ENCODE peak calls at places on chromosomes 2 and 18, in four cellular contexts. Y, S, W and B are unnamed samples.

GRCh38 chr18:57434536-57435494 is at the start of gene ONECUT2:
- DNase-seq in Y (peak; percentile 93), S (peak; percentile 99), W (no peak), B (peak; percentile 85)

GRCh38 chr2:238487134-238487533 is 60.4 kb downstream of the ASB1 start:
- DNase-seq in Y (no peak), S (no peak), W (no peak), B (no peak)

GRCh38 chr2:75360945-75361344 is 161.6 kb upstream of the TACR1 start:
- DNase-seq in Y (no peak), S (no peak), W (no peak), B (no peak)

GRCh38 chr2:112996635-112997034 is 8.6 kb upstream of the IL36A start:
- DNase-seq in Y (no peak), S (no peak), W (no peak), B (no peak)

GRCh38 chr2:239275037-239275685 is 125.7 kb downstream of the HDAC4 start:
- DNase-seq in Y (peak; percentile 57), S (peak; percentile 90), W (no peak), B (no peak)

GRCh38 chr2:45178854-45179253 is 169.6 kb upstream of the SIX2 start:
- DNase-seq in Y (no peak), S (no peak), W (no peak), B (no peak)

GRCh38 chr2:170146784-170147183 is 31.2 kb upstream of the MYO3B start:
- DNase-seq in Y (no peak), S (no peak), W (no peak), B (no peak)

GRCh38 chr18:59662008-59662701 is 35.1 kb downstream of the CCBE1 start:
- DNase-seq in Y (no peak), S (no peak), W (no peak), B (no peak)

GRCh38 chr18:3511980-3512379 is 62.0 kb downstream of the TGIF1 start:
- DNase-seq in Y (no peak), S (peak; percentile 40), W (no peak), B (no peak)

GRCh38 chr18:28834889-28835288 is 658.0 kb upstream of the CDH2 start:
- DNase-seq in Y (no peak), S (no peak), W (no peak), B (no peak)

GRCh38 chr2:131033786-131034121 is 59.5 kb downstream of the FAM168B start:
- DNase-seq in Y (no peak), S (no peak), W (no peak), B (no peak)

GRCh38 chr2:131036269-131036668 is 57.0 kb downstream of the FAM168B start:
- DNase-seq in Y (no peak), S (no peak), W (no peak), B (no peak)

GRCh38 chr2:131035826-131036231 is 57.4 kb downstream of the FAM168B start:
- DNase-seq in Y (no peak), S (peak; percentile 49), W (no peak), B (no peak)

GRCh38 chr2:131035112-131035825 is 58.0 kb downstream of the FAM168B start:
- DNase-seq in Y (no peak), S (peak; percentile 82), W (no peak), B (no peak)

GRCh38 chr2:131034122-131035051 is 58.9 kb downstream of the FAM168B start:
- DNase-seq in Y (no peak), S (peak; percentile 89), W (no peak), B (no peak)
- TF ChIP-seq NFIC in Y (no peak), S (no peak), W (no peak), B (no peak)

DNA sequence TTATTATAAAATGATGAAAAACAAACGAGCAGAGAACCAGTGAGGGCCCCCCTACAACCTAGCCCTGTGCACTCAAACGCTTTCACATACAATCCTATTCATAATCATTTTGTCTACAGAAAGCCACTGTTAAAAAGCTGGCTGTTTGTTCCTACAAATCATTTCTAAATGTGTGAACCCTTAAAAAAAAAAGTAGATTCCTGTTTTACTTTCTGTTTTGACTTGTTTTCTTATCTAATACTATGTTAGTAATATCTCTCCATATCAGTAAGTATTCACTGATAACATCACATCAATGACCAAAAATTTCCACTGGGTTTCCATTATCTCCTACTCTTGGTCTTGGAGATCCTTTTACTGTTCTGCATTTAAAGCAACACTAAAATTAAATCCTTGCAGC is 128.8 kb upstream of the TTC39C start:
- DNase-seq in Y (no peak), S (no peak), W (no peak), B (no peak)
- TF ChIP-seq CHD2 in Y (no peak), S (no peak), W (no peak), B (no peak)

GRCh38 chr2:50525423-50525822 is 506.5 kb downstream of the NRXN1 start:
- DNase-seq in Y (no peak), S (no peak), W (no peak), B (no peak)

GRCh38 chr2:50535256-50535655 is 496.7 kb downstream of the NRXN1 start:
- DNase-seq in Y (no peak), S (no peak), W (no peak), B (no peak)

GRCh38 chr2:50529600-50530218 is 502.2 kb downstream of the NRXN1 start:
- DNase-seq in Y (peak; percentile 32), S (peak; percentile 19), W (no peak), B (peak; percentile 48)
- TF ChIP-seq ZBTB33 in Y (no peak), S (no peak), W (no peak), B (no peak)

GRCh38 chr18:9392726-9393125 is 58.2 kb downstream of the TWSG1 start:
- DNase-seq in Y (no peak), S (no peak), W (no peak), B (no peak)
- TF ChIP-seq NFIC in Y (no peak), S (no peak), W (no peak), B (no peak)

GRCh38 chr2:240390091-240391073 is 45.1 kb upstream of the GPC1 start:
- DNase-seq in Y (no peak), S (no peak), W (no peak), B (no peak)

GRCh38 chr2:240392948-240393830 is 42.3 kb upstream of the GPC1 start:
- DNase-seq in Y (no peak), S (peak; percentile 16), W (no peak), B (no peak)

GRCh38 chr2:240391111-240392051 is 44.1 kb upstream of the GPC1 start:
- DNase-seq in Y (no peak), S (no peak), W (no peak), B (no peak)

GRCh38 chr2:240393831-240394410 is 41.5 kb upstream of the GPC1 start:
- DNase-seq in Y (no peak), S (no peak), W (no peak), B (no peak)

DNA sequence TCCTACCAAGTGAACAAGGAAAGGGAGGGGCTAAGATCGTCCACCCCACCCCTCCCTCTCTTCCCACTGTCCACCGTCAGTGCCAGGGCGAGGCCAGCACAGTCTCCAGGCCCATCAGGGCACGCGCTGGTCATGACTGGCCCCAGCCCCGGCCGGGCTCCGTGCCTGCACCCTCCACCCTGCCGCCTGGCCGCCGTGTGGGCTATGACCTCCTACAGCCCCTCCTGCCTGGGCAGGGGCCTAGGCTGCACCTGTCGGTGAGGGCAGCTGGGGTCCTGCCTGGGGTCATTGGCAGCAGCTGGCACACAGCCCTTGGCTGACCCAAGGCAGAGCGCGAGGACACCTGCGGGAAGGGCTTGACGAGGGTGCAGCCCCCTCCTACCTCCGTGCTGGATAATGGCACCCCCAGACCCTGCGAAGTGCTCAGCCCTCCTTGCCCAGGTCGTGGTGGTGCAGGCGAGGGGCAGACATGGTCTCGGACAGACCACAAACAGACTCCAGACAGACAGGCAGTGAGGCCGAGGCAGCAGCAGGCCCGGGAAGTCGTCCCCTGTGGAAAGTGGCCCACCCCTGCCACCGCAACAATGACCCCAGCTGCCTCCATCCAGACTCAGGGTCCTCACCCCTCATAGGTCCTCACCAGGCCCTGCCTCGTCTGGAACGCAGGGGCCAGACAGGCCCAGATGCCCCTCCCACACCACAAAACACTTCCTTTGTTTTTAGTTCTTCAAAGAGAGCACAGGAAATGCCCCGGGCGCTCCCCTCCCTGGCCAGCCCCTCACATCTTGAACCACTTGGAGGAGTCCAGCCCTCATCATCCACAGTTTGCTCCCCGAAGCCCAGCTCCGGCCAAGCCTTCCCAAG is 43.1 kb upstream of the GPC1 start:
- DNase-seq in Y (no peak), S (no peak), W (no peak), B (no peak)
- TF ChIP-seq CHD2 in Y (no peak), S (no peak), W (no peak), B (no peak)

GRCh38 chr2:80091237-80091636 is 213.3 kb downstream of the LRRTM1 start:
- DNase-seq in Y (no peak), S (peak; percentile 19), W (no peak), B (no peak)
- TF ChIP-seq ZBTB33 in Y (no peak), S (no peak), W (no peak), B (no peak)

DNA sequence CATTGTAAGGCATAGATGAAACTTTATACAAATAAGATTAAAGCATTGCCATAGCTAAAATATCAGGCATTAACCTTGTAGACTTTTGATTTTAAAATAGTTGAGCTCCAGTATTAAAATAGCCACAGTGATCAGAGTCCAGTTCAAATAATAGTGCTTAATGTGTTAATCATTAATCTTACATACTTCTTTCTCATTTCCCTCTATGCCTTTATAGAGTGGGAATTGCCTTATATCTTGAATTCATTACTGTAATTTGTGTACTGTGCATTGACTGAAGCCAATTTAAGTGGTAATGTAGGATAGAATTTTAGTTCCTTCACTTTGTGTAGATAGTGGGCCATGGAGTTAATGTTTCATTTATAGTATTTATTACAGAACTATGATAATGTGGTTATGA is 549.2 kb upstream of the VWC2L start:
- DNase-seq in Y (no peak), S (no peak), W (no peak), B (no peak)
- TF ChIP-seq NFIC in Y (no peak), S (no peak), W (no peak), B (no peak)